ENCODE peak calls at places on chromosomes 6 and 20, in ten cellular contexts. L, O, I, H, U, X, B, C, R and E are unnamed samples.

GRCh38 chr20:10040070-10040970 is 5.5 kb downstream of the ANKEF1 start:
- DNase-seq in O (no peak), C (peak), R (no peak), H (no peak), X (no peak), L (no peak), B (no peak), I (no peak), U (no peak), E (peak)

GRCh38 chr20:50885068-50885467 is 46.2 kb downstream of the ADNP start:
- DNase-seq in C (no peak), L (no peak), H (no peak), O (no peak), R (no peak), I (no peak), X (no peak), B (no peak), U (no peak), E (no peak)

GRCh38 chr20:48335421-48336090 is 492.2 kb downstream of the PREX1 start:
- DNase-seq in B (no peak), R (no peak), X (no peak), U (no peak), C (no peak), L (no peak), H (no peak), O (no peak), I (no peak), E (no peak)

GRCh38 chr6:150072201-150072600 is 3.3 kb upstream of the ULBP3 start:
- DNase-seq in B (peak), O (peak), U (no peak), R (no peak), L (peak), I (no peak), C (peak), X (no peak), H (peak), E (no peak)

GRCh38 chr6:35216412-35216732 is 2.6 kb downstream of the SCUBE3 start:
- DNase-seq in U (no peak), L (no peak), I (no peak), B (no peak), H (no peak), C (no peak), X (no peak), R (no peak), O (no peak), E (no peak)

GRCh38 chr6:119052292-119052889 is 26.1 kb downstream of the FAM184A start:
- DNase-seq in R (no peak), U (no peak), L (no peak), X (peak), H (no peak), C (no peak), I (no peak), O (no peak), B (peak), E (no peak)

GRCh38 chr6:30156262-30156599 is 4.8 kb downstream of the TRIM10 start:
- DNase-seq in B (no peak), R (no peak), C (peak), H (no peak), O (peak), L (peak), I (no peak), X (no peak), U (no peak), E (no peak)

GRCh38 chr6:128694303-128695009 is 174.1 kb upstream of the PTPRK start:
- DNase-seq in O (no peak), H (no peak), U (no peak), B (peak), R (no peak), I (no peak), L (no peak), X (no peak), C (no peak), E (no peak)

GRCh38 chr6:42045538-42046460 is 4.5 kb upstream of the TAF8 start:
- DNase-seq in X (peak), U (no peak), I (peak), B (peak), H (peak), O (peak), R (peak), C (peak), L (peak), E (peak)

GRCh38 chr6:5998741-5999687 is 7.7 kb downstream of the NRN1 start:
- DNase-seq in L (peak), B (no peak), I (no peak), H (no peak), X (no peak), C (no peak), O (no peak), R (no peak), U (peak), E (peak)

GRCh38 chr20:47857994-47858557 is 72.8 kb upstream of the SULF2 start:
- DNase-seq in I (no peak), H (no peak), U (no peak), X (no peak), B (no peak), O (no peak), L (no peak), C (no peak), R (no peak), E (no peak)

GRCh38 chr6:17413313-17413750 is 19.9 kb downstream of the CAP2 start:
- DNase-seq in U (no peak), C (no peak), R (peak), O (no peak), L (peak), B (no peak), H (no peak), X (no peak), I (no peak), E (peak)

GRCh38 chr6:30009113-30009512 is 52.0 kb upstream of the POLR1H start:
- DNase-seq in L (no peak), O (no peak), C (no peak), H (no peak), I (no peak), R (no peak), U (no peak), X (no peak), B (no peak), E (no peak)

GRCh38 chr6:137832110-137832509 is 34.9 kb upstream of the TNFAIP3 start:
- DNase-seq in B (no peak), H (no peak), L (peak), C (peak), O (no peak), R (no peak), X (no peak), I (no peak), U (no peak), E (peak)